ENCODE peak calls at places on chromosomes 16 and 17, in four cellular contexts. Q is esophagus squamous epithelium, P is dorsolateral prefrontal cortex, S is ascending aorta. G is an unnamed sample.

GRCh38 chr16:69182730-69183416 is 4.1 kb upstream of the SNTB2 start:
- DNase-seq in P (no peak), Q (no peak), S (no peak), G (no peak)

GRCh38 chr16:24526701-24527470 is 12.5 kb upstream of the RBBP6 start:
- DNase-seq in S (no peak), P (no peak), Q (no peak), G (no peak)

GRCh38 chr17:78140169-78141051 is 5.8 kb upstream of the C17orf99 start:
- DNase-seq in P (no peak), Q (peak; percentile 86), S (peak; percentile 75), G (no peak)

GRCh38 chr16:84808812-84809211 is 11.0 kb upstream of the CRISPLD2 start:
- DNase-seq in Q (no peak), S (no peak), P (no peak), G (no peak)

GRCh38 chr16:50269061-50269705 is 2.8 kb downstream of the ADCY7 start:
- DNase-seq in P (no peak), Q (no peak), S (no peak), G (no peak)

GRCh38 chr17:40848583-40849235 is 18.3 kb downstream of the KRT12 start:
- DNase-seq in S (no peak), P (no peak), Q (no peak), G (no peak)

GRCh38 chr17:20922128-20922670 is 120.6 kb downstream of the USP22 start:
- DNase-seq in Q (no peak), S (no peak), P (no peak), G (no peak)

GRCh38 chr17:74856113-74856512 is 3.6 kb downstream of the GRIN2C start:
- DNase-seq in S (no peak), Q (no peak), P (no peak), G (no peak)

GRCh38 chr16:80619824-80620223 is 79.0 kb downstream of the DYNLRB2 start:
- DNase-seq in S (no peak), Q (no peak), P (no peak), G (no peak)

GRCh38 chr16:66961065-66961744 is at the start of gene CES3:
- DNase-seq in P (peak; percentile 44), Q (no peak), S (no peak), G (peak; percentile 32)

GRCh38 chr16:68717684-68718083 is 19.4 kb upstream of the CDH1 start:
- DNase-seq in P (no peak), S (no peak), Q (no peak), G (no peak)

GRCh38 chr17:45336390-45337182 is 19.8 kb upstream of the MAP3K14 start:
- DNase-seq in Q (no peak), P (no peak), S (no peak), G (no peak)

GRCh38 chr17:12118617-12119016 is 97.9 kb downstream of the MAP2K4 start:
- DNase-seq in P (no peak), Q (no peak), S (no peak), G (no peak)

GRCh38 chr17:45020354-45021138 is 30.9 kb downstream of the DCAKD start:
- DNase-seq in Q (no peak), S (no peak), P (peak; percentile 45), G (peak; percentile 24)

GRCh38 chr17:34616148-34616547 is 36.8 kb downstream of the TMEM132E start:
- DNase-seq in P (peak; percentile 29), S (no peak), Q (no peak), G (no peak)

GRCh38 chr16:17469011-17469741 is 1.6 kb downstream of the XYLT1 start:
- DNase-seq in Q (no peak), P (peak; percentile 28), S (no peak), G (peak; percentile 28)

GRCh38 chr17:40567377-40567776 is 2.1 kb upstream of the CCR7 start:
- DNase-seq in Q (no peak), S (no peak), P (no peak), G (no peak)

GRCh38 chr16:85215478-85216120 is 103.3 kb upstream of the CIBAR2 start:
- DNase-seq in S (no peak), P (no peak), Q (no peak), G (no peak)

GRCh38 chr16:23013484-23013883 is 135.8 kb downstream of the USP31 start:
- DNase-seq in S (no peak), Q (no peak), P (no peak), G (no peak)

GRCh38 chr16:90057738-90058173 is 19.4 kb downstream of the PRDM7 start:
- DNase-seq in Q (no peak), S (no peak), P (no peak), G (no peak)

GRCh38 chr17:74453665-74454196 is 12.7 kb upstream of the CD300A start:
- DNase-seq in S (peak; percentile 73), P (no peak), Q (no peak), G (no peak)

GRCh38 chr16:68756250-68757051 is 19.4 kb downstream of the CDH1 start:
- DNase-seq in S (no peak), Q (no peak), P (no peak), G (no peak)

GRCh38 chr17:48236681-48237134 is 129.1 kb downstream of the SNX11 start:
- DNase-seq in P (no peak), S (no peak), Q (no peak), G (peak; percentile 11)

GRCh38 chr17:66715745-66716156 is 119.2 kb upstream of the CACNG5 start:
- DNase-seq in S (no peak), Q (no peak), P (no peak), G (peak; percentile 70)

GRCh38 chr16:80804451-80805383 is at the start of gene CDYL2:
- DNase-seq in S (no peak), P (no peak), Q (no peak), G (no peak)

GRCh38 chr16:85514601-85515318 is 98.4 kb upstream of the GSE1 start:
- DNase-seq in Q (no peak), S (peak; percentile 35), P (peak; percentile 60), G (peak; percentile 73)

GRCh38 chr16:85320677-85321385 is 208.6 kb upstream of the CIBAR2 start:
- DNase-seq in P (no peak), Q (no peak), S (no peak), G (no peak)

GRCh38 chr17:148757-149156 is 11.4 kb downstream of the SCGB1C2 start:
- DNase-seq in S (no peak), Q (no peak), P (no peak), G (no peak)

GRCh38 chr16:58027341-58028167 is 2.0 kb downstream of the MMP15 start:
- DNase-seq in Q (no peak), P (no peak), S (no peak), G (no peak)

GRCh38 chr17:44863254-44863918 is 15.7 kb downstream of the HIGD1B start:
- DNase-seq in Q (no peak), P (no peak), S (no peak), G (no peak)

GRCh38 chr17:15422392-15422957 is 44.9 kb downstream of the CDRT4 start:
- DNase-seq in P (no peak), S (no peak), Q (no peak), G (no peak)

GRCh38 chr16:89035698-89036570 is 57.7 kb upstream of the ACSF3 start:
- DNase-seq in Q (no peak), S (no peak), P (peak; percentile 1), G (no peak)

GRCh38 chr16:82044585-82044911 is 9.5 kb downstream of the HSD17B2 start:
- DNase-seq in S (no peak), Q (no peak), P (no peak), G (no peak)

GRCh38 chr17:41919840-41920579 is 1.3 kb upstream of the ACLY start:
- DNase-seq in P (no peak), Q (no peak), S (no peak), G (no peak)

GRCh38 chr17:77209330-77209748 is 68.6 kb downstream of the SEC14L1 start:
- DNase-seq in S (no peak), P (no peak), Q (no peak), G (no peak)

GRCh38 chr16:84810518-84811273 is 9.1 kb upstream of the CRISPLD2 start:
- DNase-seq in P (no peak), S (no peak), Q (no peak), G (peak; percentile 67)

GRCh38 chr16:11671676-11672075 is 3.4 kb downstream of the SNN start:
- DNase-seq in Q (no peak), P (no peak), S (no peak), G (no peak)

GRCh38 chr16:11672206-11673090 is 4.2 kb downstream of the SNN start:
- DNase-seq in Q (no peak), P (no peak), S (no peak), G (no peak)

GRCh38 chr16:11670171-11671131 is 2.2 kb downstream of the SNN start:
- DNase-seq in P (peak; percentile 60), S (no peak), Q (no peak), G (no peak)

GRCh38 chr16:11669380-11670146 is 1.3 kb downstream of the SNN start:
- DNase-seq in P (no peak), Q (no peak), S (peak; percentile 47), G (no peak)

GRCh38 chr16:11671271-11671670 is 3.0 kb downstream of the SNN start:
- DNase-seq in Q (no peak), P (no peak), S (no peak), G (no peak)
- H3K4me3 ChIP-seq in Q (no peak overlapping the region), P (no peak overlapping the region), S (no peak overlapping the region), G (no peak overlapping the region)

DNA sequence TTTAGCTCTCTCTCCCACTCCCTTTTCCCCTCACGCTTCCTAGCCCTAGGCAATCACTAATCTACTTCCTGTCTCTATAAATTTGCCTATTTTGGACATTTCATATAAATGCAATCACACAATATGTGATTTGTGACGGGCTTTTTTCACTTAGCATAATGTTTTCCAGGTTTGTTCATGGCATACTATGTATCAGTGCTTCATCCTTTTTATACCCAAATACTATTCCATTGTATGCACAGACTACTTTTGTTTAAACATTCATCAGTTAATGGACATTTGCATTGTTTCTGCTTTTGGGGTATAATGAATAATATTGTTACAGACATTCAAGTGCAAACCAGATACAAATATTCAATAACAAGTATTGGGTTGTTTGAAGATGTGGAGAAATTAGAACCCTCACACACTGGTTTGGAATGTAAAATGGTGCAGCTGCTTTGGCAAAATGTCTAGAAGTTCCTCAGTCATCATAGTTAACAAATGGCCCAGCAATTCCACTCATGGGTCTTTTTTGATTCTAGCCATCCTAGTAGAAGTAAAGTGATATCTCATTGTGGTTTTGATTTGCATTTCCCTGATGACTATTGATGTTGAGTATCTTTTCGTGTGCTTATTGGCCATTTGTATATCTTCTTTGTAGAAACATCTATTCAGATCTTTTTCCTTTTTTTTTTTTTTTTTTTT is 67.7 kb downstream of the TBX4 start:
- DNase-seq in S (no peak), Q (no peak), P (no peak), G (no peak)
- TF ChIP-seq CTCF in S (no peak), Q (no peak), P (no peak), G (no peak)

GRCh38 chr17:68955181-68955841 is at the start of gene ABCA8:
- DNase-seq in S (no peak), P (peak; percentile 47), Q (no peak), G (peak; percentile 90)
- H3K4me3 ChIP-seq in S (peak within 1 kb of the TSS; percentile 43), P (peak within 1 kb of the TSS; percentile 42), Q (peak within 1 kb of the TSS; percentile 28), G (peak within 1 kb of the TSS; percentile 40)

GRCh38 chr17:80290199-80290598 is 29.5 kb downstream of the RNF213 start:
- DNase-seq in S (no peak), Q (no peak), P (no peak), G (no peak)
- TF ChIP-seq CTCF in S (no peak), Q (no peak), P (no peak), G (no peak)

GRCh38 chr16:19705843-19706242 is 12.2 kb downstream of the KNOP1 start:
- DNase-seq in Q (no peak), S (no peak), P (no peak), G (no peak)
- H3K4me3 ChIP-seq in Q (no peak overlapping the region), S (no peak overlapping the region), P (no peak overlapping the region), G (no peak overlapping the region)

G was measured in astrocyte of the cerebellum.